ENCODE peak calls at places on chromosomes 3 and 15, in four cellular contexts. One of them, this sample, is unnamed.

GRCh38 chr3:170728181-170728580 is 141.8 kb downstream of the RPL22L1 start:
- DNase-seq in putamen: no peak
- DNase-seq in OCI-M1: no peak
- DNase-seq in SW480: no peak
- DNase-seq in this sample: no peak

GRCh38 chr15:69457304-69458280 is 5.0 kb downstream of the RPLP1 start:
- DNase-seq in putamen: no peak
- DNase-seq in OCI-M1: peak
- DNase-seq in SW480: no peak
- DNase-seq in this sample: no peak

GRCh38 chr3:73734376-73734775 is 109.6 kb upstream of the PDZRN3 start:
- DNase-seq in putamen: no peak
- DNase-seq in OCI-M1: no peak
- DNase-seq in SW480: no peak
- DNase-seq in this sample: no peak

GRCh38 chr3:135216659-135217058 is 421.6 kb downstream of the EPHB1 start:
- DNase-seq in putamen: no peak
- DNase-seq in OCI-M1: no peak
- DNase-seq in SW480: no peak
- DNase-seq in this sample: no peak

GRCh38 chr3:158103131-158103955 is 2.9 kb downstream of the SHOX2 start:
- DNase-seq in putamen: no peak
- DNase-seq in OCI-M1: no peak
- DNase-seq in SW480: no peak
- DNase-seq in this sample: no peak

GRCh38 chr3:150106752-150107428 is 136.2 kb upstream of the PFN2 start:
- DNase-seq in putamen: peak
- DNase-seq in OCI-M1: no peak
- DNase-seq in SW480: peak
- DNase-seq in this sample: peak

GRCh38 chr3:7733933-7734332 is 767.7 kb upstream of the LMCD1 start:
- DNase-seq in putamen: no peak
- DNase-seq in OCI-M1: no peak
- DNase-seq in SW480: no peak
- DNase-seq in this sample: no peak

GRCh38 chr15:64572856-64573255 is 112.5 kb downstream of the ZNF609 start:
- DNase-seq in putamen: no peak
- DNase-seq in OCI-M1: no peak
- DNase-seq in SW480: no peak
- DNase-seq in this sample: no peak